ENCODE peak calls at places on chromosome 21, in seven cellular contexts. One of them, this sample, is unnamed.

GRCh38 chr21:41879190-41879998 is at the start of gene PRDM15:
- DNase-seq in mesendoderm: peak
- DNase-seq in neuronal stem cell: peak
- DNase-seq in mesenchymal stem cell: peak
- DNase-seq in IMR-90: peak
- DNase-seq in H9: peak
- DNase-seq in H1: no peak
- DNase-seq in this sample: peak

GRCh38 chr21:42649122-42650032 is 4.0 kb upstream of the PDE9A start:
- DNase-seq in mesendoderm: no peak
- DNase-seq in neuronal stem cell: no peak
- DNase-seq in mesenchymal stem cell: no peak
- DNase-seq in IMR-90: no peak
- DNase-seq in H9: no peak
- DNase-seq in H1: no peak
- DNase-seq in this sample: no peak

GRCh38 chr21:44331650-44332306 is 7.4 kb downstream of the CFAP410 start:
- DNase-seq in mesendoderm: no peak
- DNase-seq in neuronal stem cell: no peak
- DNase-seq in mesenchymal stem cell: peak
- DNase-seq in IMR-90: peak
- DNase-seq in H9: no peak
- DNase-seq in H1: no peak
- DNase-seq in this sample: peak

GRCh38 chr21:43591468-43592050 is 67.7 kb downstream of the HSF2BP start:
- DNase-seq in mesendoderm: no peak
- DNase-seq in neuronal stem cell: no peak
- DNase-seq in mesenchymal stem cell: peak
- DNase-seq in IMR-90: no peak
- DNase-seq in H9: no peak
- DNase-seq in H1: no peak
- DNase-seq in this sample: peak

GRCh38 chr21:41865002-41865777 is 14.0 kb downstream of the PRDM15 start:
- DNase-seq in mesendoderm: peak
- DNase-seq in neuronal stem cell: no peak
- DNase-seq in mesenchymal stem cell: no peak
- DNase-seq in IMR-90: no peak
- DNase-seq in H9: no peak
- DNase-seq in H1: no peak
- DNase-seq in this sample: no peak

GRCh38 chr21:31670065-31670464 is 10.6 kb downstream of the SOD1 start:
- DNase-seq in mesendoderm: no peak
- DNase-seq in neuronal stem cell: no peak
- DNase-seq in mesenchymal stem cell: no peak
- DNase-seq in IMR-90: no peak
- DNase-seq in H9: no peak
- DNase-seq in H1: no peak
- DNase-seq in this sample: no peak

GRCh38 chr21:17775431-17776126 is 43.6 kb downstream of the C21orf91 start:
- DNase-seq in mesendoderm: no peak
- DNase-seq in neuronal stem cell: no peak
- DNase-seq in mesenchymal stem cell: no peak
- DNase-seq in IMR-90: no peak
- DNase-seq in H9: no peak
- DNase-seq in H1: no peak
- DNase-seq in this sample: no peak

GRCh38 chr21:31180256-31181088 is 142.2 kb upstream of the KRTAP19-8 start:
- DNase-seq in mesendoderm: peak
- DNase-seq in neuronal stem cell: no peak
- DNase-seq in mesenchymal stem cell: peak
- DNase-seq in IMR-90: peak
- DNase-seq in H9: no peak
- DNase-seq in H1: no peak
- DNase-seq in this sample: peak

GRCh38 chr21:29737188-29737587 is 202.6 kb downstream of the GRIK1 start:
- DNase-seq in mesendoderm: no peak
- DNase-seq in neuronal stem cell: no peak
- DNase-seq in mesenchymal stem cell: no peak
- DNase-seq in IMR-90: no peak
- DNase-seq in H9: no peak
- DNase-seq in H1: no peak
- DNase-seq in this sample: no peak

DNA sequence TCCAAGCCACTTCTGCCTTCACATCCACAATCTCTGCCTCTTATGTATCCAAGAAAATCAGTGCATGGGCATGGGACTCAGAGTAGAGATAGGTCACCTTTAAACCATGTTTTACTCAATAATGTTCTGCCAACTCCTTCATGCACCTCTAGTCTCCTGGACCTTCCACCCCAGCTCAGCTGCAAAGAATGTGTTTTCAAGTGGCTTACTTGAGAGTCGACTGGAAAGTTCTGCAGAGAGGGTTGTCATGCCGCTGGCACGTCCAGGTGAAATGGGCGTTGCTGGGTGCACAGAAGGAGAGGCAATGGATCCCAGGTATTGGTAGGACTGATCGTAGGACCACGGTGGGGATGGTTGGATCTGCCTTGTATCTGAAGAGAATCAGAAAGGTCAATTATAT is 130.3 kb downstream of the CLIC6 start:
- DNase-seq in mesendoderm: no peak
- DNase-seq in neuronal stem cell: no peak
- DNase-seq in mesenchymal stem cell: no peak
- DNase-seq in IMR-90: no peak
- DNase-seq in H9: no peak
- DNase-seq in H1: no peak
- DNase-seq in this sample: no peak
- H3K4ac ChIP-seq in mesendoderm: no peak
- H3K4ac ChIP-seq in neuronal stem cell: no peak
- H3K4ac ChIP-seq in mesenchymal stem cell: no peak
- H3K4ac ChIP-seq in IMR-90: peak
- H3K4ac ChIP-seq in H9: no peak
- H3K4ac ChIP-seq in H1: no peak
- H3K4ac ChIP-seq in this sample: no peak

DNA sequence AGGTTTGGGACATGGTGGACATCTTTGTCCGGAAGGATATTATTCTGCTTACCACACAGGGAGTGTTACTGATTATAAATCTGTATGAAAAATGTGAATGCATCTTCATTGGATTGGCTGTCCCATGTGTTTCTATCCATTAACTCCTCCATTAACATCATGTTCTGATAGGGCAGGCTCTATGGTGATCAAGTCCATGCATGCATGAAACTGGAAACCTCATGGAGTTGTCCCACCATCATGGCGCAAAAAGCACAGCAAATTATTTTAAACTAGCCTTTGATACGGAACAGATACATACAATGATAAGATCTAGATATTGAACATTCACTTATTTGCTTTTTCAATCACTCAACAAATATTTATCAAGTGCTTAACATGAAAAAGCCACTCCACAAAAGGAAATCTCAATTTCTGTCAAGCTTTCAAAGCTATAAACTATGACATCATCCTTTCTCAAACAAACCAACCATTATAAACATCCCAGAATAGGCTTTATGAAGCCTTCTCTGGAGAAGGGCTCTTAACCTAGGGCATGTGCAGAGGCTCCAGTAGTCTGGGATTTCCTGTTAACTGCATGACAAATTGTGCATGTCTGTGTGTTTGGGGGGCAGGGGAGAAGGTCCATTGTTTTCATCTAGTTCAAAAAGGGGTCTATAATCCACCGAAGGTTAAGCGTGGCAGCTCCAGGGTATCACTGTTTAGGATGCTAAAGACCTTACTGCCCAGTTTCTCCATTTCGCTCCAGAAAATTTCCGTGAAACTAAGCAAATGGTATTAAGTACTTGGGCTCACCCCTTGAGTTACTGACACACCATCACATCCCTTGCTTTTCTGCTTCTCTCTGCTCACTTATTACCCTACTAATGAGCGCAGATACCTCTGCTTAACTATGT is 46.1 kb downstream of the ADAMTS1 start:
- DNase-seq in mesendoderm: no peak
- DNase-seq in neuronal stem cell: no peak
- DNase-seq in mesenchymal stem cell: peak
- DNase-seq in IMR-90: peak
- DNase-seq in H9: no peak
- DNase-seq in H1: no peak
- DNase-seq in this sample: no peak
- H3K23ac ChIP-seq in mesendoderm: no peak
- H3K23ac ChIP-seq in neuronal stem cell: no peak
- H3K23ac ChIP-seq in mesenchymal stem cell: no peak
- H3K23ac ChIP-seq in IMR-90: no peak
- H3K23ac ChIP-seq in H9: no peak
- H3K23ac ChIP-seq in H1: no peak
- H3K23ac ChIP-seq in this sample: no peak

DNA sequence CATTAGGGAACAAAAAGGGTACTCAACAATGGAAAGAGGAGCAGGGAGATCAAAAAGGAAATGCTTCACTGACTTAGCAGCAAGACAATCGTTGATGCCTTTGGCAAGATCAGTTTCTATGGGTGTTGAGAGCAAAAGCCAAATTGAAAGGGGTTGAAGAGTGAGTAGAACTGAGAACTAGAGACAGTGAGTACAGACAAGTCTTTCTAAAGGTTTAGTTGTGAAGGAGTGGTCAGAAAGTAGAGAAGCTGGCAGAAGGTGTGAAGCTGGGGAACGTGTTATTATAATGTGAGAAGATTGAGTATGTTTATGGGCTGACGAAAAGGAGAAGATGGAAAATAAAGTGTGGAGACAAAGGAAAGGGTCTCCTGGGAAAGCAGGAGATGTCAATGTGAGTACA is 221.2 kb upstream of the USP25 start:
- DNase-seq in mesendoderm: no peak
- DNase-seq in neuronal stem cell: no peak
- DNase-seq in mesenchymal stem cell: no peak
- DNase-seq in IMR-90: no peak
- DNase-seq in H9: no peak
- DNase-seq in H1: no peak
- DNase-seq in this sample: no peak
- H2AK5ac ChIP-seq in mesendoderm: no peak
- H2AK5ac ChIP-seq in neuronal stem cell: no peak
- H2AK5ac ChIP-seq in mesenchymal stem cell: no peak
- H2AK5ac ChIP-seq in IMR-90: no peak
- H2AK5ac ChIP-seq in H9: no peak
- H2AK5ac ChIP-seq in H1: no peak
- H2AK5ac ChIP-seq in this sample: no peak

GRCh38 chr21:34186119-34186719 is 112.8 kb downstream of the MRPS6 start:
- DNase-seq in mesendoderm: no peak
- DNase-seq in neuronal stem cell: no peak
- DNase-seq in mesenchymal stem cell: no peak
- DNase-seq in IMR-90: no peak
- DNase-seq in H9: no peak
- DNase-seq in H1: no peak
- DNase-seq in this sample: peak
- H3K4ac ChIP-seq in mesendoderm: no peak
- H3K4ac ChIP-seq in neuronal stem cell: no peak
- H3K4ac ChIP-seq in mesenchymal stem cell: no peak
- H3K4ac ChIP-seq in IMR-90: no peak
- H3K4ac ChIP-seq in H9: no peak
- H3K4ac ChIP-seq in H1: no peak
- H3K4ac ChIP-seq in this sample: no peak

DNA sequence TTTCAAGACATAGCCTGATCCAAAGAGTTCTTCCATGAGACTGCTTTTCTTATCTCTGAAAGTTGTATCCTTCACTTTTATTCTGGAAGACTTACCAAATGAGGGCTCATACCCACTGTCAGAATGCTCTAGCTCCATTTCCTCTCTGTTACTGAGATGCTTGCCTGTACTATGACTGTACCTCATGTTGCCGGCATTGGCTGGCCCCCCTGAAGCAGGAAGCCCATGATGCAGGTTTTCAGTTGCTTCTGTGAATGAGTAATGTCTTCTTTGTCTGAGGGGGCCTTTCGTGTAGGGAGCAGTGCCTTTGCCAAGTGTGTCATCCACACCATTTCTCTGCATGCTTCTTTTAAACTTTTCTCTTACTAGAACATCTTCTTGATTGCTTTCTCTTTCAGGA is 39.5 kb downstream of the LCA5L start:
- DNase-seq in mesendoderm: no peak
- DNase-seq in neuronal stem cell: no peak
- DNase-seq in mesenchymal stem cell: no peak
- DNase-seq in IMR-90: no peak
- DNase-seq in H9: no peak
- DNase-seq in H1: no peak
- DNase-seq in this sample: no peak
- H3K23ac ChIP-seq in mesendoderm: no peak
- H3K23ac ChIP-seq in neuronal stem cell: no peak
- H3K23ac ChIP-seq in mesenchymal stem cell: no peak
- H3K23ac ChIP-seq in IMR-90: no peak
- H3K23ac ChIP-seq in H9: no peak
- H3K23ac ChIP-seq in H1: no peak
- H3K23ac ChIP-seq in this sample: no peak

GRCh38 chr21:19244502-19245187 is 841.1 kb upstream of the TMPRSS15 start:
- DNase-seq in mesendoderm: no peak
- DNase-seq in neuronal stem cell: no peak
- DNase-seq in mesenchymal stem cell: no peak
- DNase-seq in IMR-90: no peak
- DNase-seq in H9: no peak
- DNase-seq in H1: no peak
- DNase-seq in this sample: no peak
- H2AK5ac ChIP-seq in mesendoderm: no peak
- H2AK5ac ChIP-seq in neuronal stem cell: no peak
- H2AK5ac ChIP-seq in mesenchymal stem cell: no peak
- H2AK5ac ChIP-seq in IMR-90: no peak
- H2AK5ac ChIP-seq in H9: no peak
- H2AK5ac ChIP-seq in H1: no peak
- H2AK5ac ChIP-seq in this sample: no peak